ENCODE peak calls at places on chromosomes 6 and 20, in four cellular contexts. H, Y, W and G are unnamed samples.
A peak's percentile ranks its signal among the peaks of the same experiment; 100 is the strongest.

GRCh38 chr6:11218077-11218392 is 14.4 kb downstream of the NEDD9 start:
- DNase-seq in W (no peak), H (no peak), Y (no peak), G (no peak)

GRCh38 chr6:112044856-112045255 is 9.0 kb upstream of the CCN6 start:
- DNase-seq in W (no peak), H (no peak), Y (no peak), G (no peak)

GRCh38 chr20:37673429-37673828 is 20.4 kb upstream of the CTNNBL1 start:
- DNase-seq in W (no peak), Y (no peak), H (no peak), G (no peak)

GRCh38 chr20:54067606-54068174 is 2.7 kb downstream of the BCAS1 start:
- DNase-seq in Y (no peak), H (peak; percentile 51), W (no peak), G (no peak)

GRCh38 chr20:10253750-10254149 is 35.1 kb downstream of the SNAP25 start:
- DNase-seq in Y (no peak), W (no peak), H (no peak), G (no peak)

GRCh38 chr6:112296122-112296521 is 41.8 kb upstream of the LAMA4 start:
- DNase-seq in Y (no peak), W (no peak), H (peak; percentile 33), G (no peak)

GRCh38 chr6:99349620-99350141 is at the start of gene FAXC:
- DNase-seq in W (peak; percentile 73), Y (no peak), H (peak; percentile 90), G (no peak)

GRCh38 chr6:36936824-36937223 is 17.7 kb upstream of the PI16 start:
- DNase-seq in W (no peak), Y (no peak), H (no peak), G (no peak)

GRCh38 chr6:41966961-41967311 is 25.3 kb upstream of the CCND3 start:
- DNase-seq in Y (no peak), H (peak; percentile 60), W (peak; percentile 2), G (no peak)

GRCh38 chr6:474454-475185 is 83.1 kb downstream of the IRF4 start:
- DNase-seq in Y (peak; percentile 47), H (peak; percentile 57), W (no peak), G (peak; percentile 67)

GRCh38 chr6:157229219-157229607 is 94.1 kb downstream of the TMEM242 start:
- DNase-seq in Y (no peak), H (peak; percentile 76), W (peak; percentile 47), G (no peak)

GRCh38 chr6:36633370-36633769 is 39.2 kb downstream of the SRSF3 start:
- DNase-seq in W (no peak), Y (no peak), H (no peak), G (no peak)

GRCh38 chr6:46490425-46491200 is 636 bp downstream of the RCAN2 start:
- DNase-seq in W (peak; percentile 68), Y (no peak), H (peak; percentile 85), G (no peak)

GRCh38 chr20:10671221-10671849 is 2.5 kb downstream of the JAG1 start:
- DNase-seq in W (peak; percentile 97), Y (no peak), H (peak; percentile 84), G (no peak)

GRCh38 chr20:56249244-56249955 is 868 bp downstream of the MC3R start:
- DNase-seq in H (peak; percentile 6), W (no peak), Y (no peak), G (no peak)

GRCh38 chr20:1434571-1435336 is 31.9 kb downstream of the NSFL1C start:
- DNase-seq in H (no peak), W (no peak), Y (peak; percentile 54), G (peak; percentile 35)

GRCh38 chr6:77462359-77463307 is 658 bp downstream of the HTR1B start:
- DNase-seq in Y (no peak), H (peak; percentile 54), W (peak; percentile 60), G (no peak)

GRCh38 chr6:6972456-6972855 is 135.3 kb upstream of the RREB1 start:
- DNase-seq in Y (no peak), H (no peak), W (no peak), G (no peak)

GRCh38 chr6:128731249-128732165 is 151.4 kb upstream of the LAMA2 start:
- DNase-seq in H (peak; percentile 16), W (no peak), Y (no peak), G (no peak)

GRCh38 chr20:5863040-5863811 is 87.1 kb downstream of the TRMT6 start:
- DNase-seq in H (no peak), Y (no peak), W (no peak), G (no peak)

GRCh38 chr6:157627195-157627966 is 195.7 kb upstream of the SNX9 start:
- DNase-seq in W (peak; percentile 46), H (no peak), Y (no peak), G (no peak)

GRCh38 chr6:36127462-36128016 is 2.8 kb upstream of the MAPK13 start:
- DNase-seq in Y (no peak), W (peak; percentile 77), H (peak; percentile 41), G (no peak)

GRCh38 chr6:110475255-110475654 is 1.2 kb downstream of the SLC22A16 start:
- DNase-seq in W (no peak), Y (no peak), H (no peak), G (no peak)

GRCh38 chr6:11329841-11330765 is 97.6 kb upstream of the NEDD9 start:
- DNase-seq in H (no peak), Y (no peak), W (no peak), G (no peak)

GRCh38 chr6:37922563-37922962 is 103.0 kb downstream of the ZFAND3 start:
- DNase-seq in W (no peak), Y (no peak), H (no peak), G (no peak)